ENCODE peak calls at places on chromosome 11, in ten cellular contexts. R is SK-N-SH, L is right atrium auricular region, E is fibroblast of lung, H is fibroblast of the aortic adventitia, K is left ventricle myocardium inferior, F is kidney, A is psoas muscle, S is heart right ventricle, U is lower lobe of right lung. I is an unnamed sample.

GRCh38 chr11:37861671-37862070 is 1263.6 kb upstream of the RAG2 start:
- DNase-seq in E (no peak), F (no peak), U (no peak), S (no peak), A (no peak), K (no peak), L (no peak), R (no peak), H (no peak), I (no peak)

GRCh38 chr11:15976433-15977045 is 379.8 kb downstream of the SOX6 start:
- DNase-seq in U (no peak), R (no peak), L (no peak), S (no peak), H (peak; percentile 92), F (no peak), E (peak; percentile 80), K (no peak), A (no peak), I (no peak)

GRCh38 chr11:88683024-88683423 is 345.5 kb upstream of the CTSC start:
- DNase-seq in F (no peak), R (no peak), U (no peak), L (no peak), K (no peak), S (no peak), A (no peak), H (no peak), E (no peak), I (no peak)

GRCh38 chr11:76658651-76659650 is 11.6 kb downstream of the LRRC32 start:
- DNase-seq in K (no peak), S (no peak), L (no peak), E (no peak), U (peak; percentile 40), R (no peak), F (peak; percentile 51), A (no peak), H (no peak), I (no peak)

GRCh38 chr11:113859665-113860064 is 15.7 kb downstream of the USP28 start:
- DNase-seq in L (no peak), F (no peak), K (no peak), U (no peak), E (no peak), H (no peak), A (no peak), S (no peak), R (no peak), I (no peak)

GRCh38 chr11:48006301-48006992 is 26.1 kb downstream of the PTPRJ start:
- DNase-seq in E (peak; percentile 82), K (no peak), A (no peak), L (no peak), H (peak; percentile 85), S (no peak), U (no peak), F (no peak), R (no peak), I (peak; percentile 63)

GRCh38 chr11:122197055-122197987 is 81.3 kb upstream of the BLID start:
- DNase-seq in K (no peak), U (no peak), E (peak; percentile 100), L (peak; percentile 87), S (no peak), H (peak; percentile 97), A (no peak), R (no peak), F (no peak), I (no peak)

GRCh38 chr11:68524213-68524612 is 63.7 kb downstream of the PPP6R3 start:
- DNase-seq in S (no peak), H (no peak), L (no peak), E (no peak), U (no peak), F (no peak), K (no peak), R (peak; percentile 21), A (no peak), I (no peak)

GRCh38 chr11:77278595-77279506 is 22.6 kb downstream of the GDPD4 start:
- DNase-seq in U (no peak), L (no peak), S (no peak), K (no peak), A (no peak), F (no peak), E (peak; percentile 58), R (no peak), H (peak; percentile 30), I (no peak)

GRCh38 chr11:23502821-23503220 is 642.5 kb upstream of the CCDC179 start:
- DNase-seq in K (no peak), U (no peak), F (no peak), R (no peak), S (no peak), L (no peak), A (no peak), E (peak; percentile 57), H (no peak), I (no peak)

GRCh38 chr11:60987577-60988277 is 16.2 kb downstream of the CD6 start:
- DNase-seq in L (no peak), A (no peak), U (no peak), S (no peak), E (no peak), F (no peak), K (no peak), H (no peak), R (no peak), I (no peak)

GRCh38 chr11:27812341-27812740 is 112.1 kb upstream of the BDNF start:
- DNase-seq in S (no peak), A (no peak), H (peak; percentile 11), K (no peak), L (no peak), U (no peak), F (no peak), R (no peak), E (peak; percentile 18), I (no peak)

GRCh38 chr11:43517518-43517917 is 158.8 kb downstream of the TTC17 start:
- DNase-seq in U (no peak), E (peak; percentile 33), K (no peak), S (no peak), A (no peak), F (no peak), R (no peak), H (no peak), L (no peak), I (no peak)

GRCh38 chr11:118061401-118062125 is 15.3 kb upstream of the TMPRSS4 start:
- DNase-seq in R (no peak), U (no peak), E (no peak), S (no peak), A (no peak), K (no peak), F (no peak), H (no peak), L (no peak), I (no peak)

GRCh38 chr11:66311965-66312548 is 4.8 kb downstream of the CD248 start:
- DNase-seq in K (peak; percentile 93), E (peak; percentile 92), A (peak; percentile 94), F (peak; percentile 97), U (peak; percentile 96), S (peak; percentile 92), R (peak; percentile 88), H (peak; percentile 93), L (peak; percentile 92), I (peak; percentile 86)
- H3K4me3 ChIP-seq in K (peak overlapping the region; percentile 73), E (peak overlapping the region; percentile 13), A (peak overlapping the region; percentile 69), F (peak overlapping the region; percentile 82), U (peak overlapping the region; percentile 59), S (peak overlapping the region; percentile 54), R (peak overlapping the region; percentile 59), H (peak overlapping the region; percentile 69), L (peak overlapping the region; percentile 40), I (peak overlapping the region; percentile 55)

GRCh38 chr11:17770917-17771316 is 36.3 kb downstream of the KCNC1 start:
- DNase-seq in R (no peak), S (no peak), A (no peak), F (no peak), L (no peak), H (peak; percentile 26), K (no peak), E (no peak), U (no peak), I (no peak)

GRCh38 chr11:17771415-17771814 is 36.8 kb downstream of the KCNC1 start:
- DNase-seq in H (no peak), S (no peak), U (no peak), E (no peak), K (no peak), A (peak; percentile 26), F (peak; percentile 35), L (no peak), R (no peak), I (no peak)

GRCh38 chr11:17768547-17768946 is 34.0 kb downstream of the KCNC1 start:
- DNase-seq in A (peak; percentile 34), F (peak; percentile 32), E (no peak), S (no peak), R (no peak), L (no peak), K (no peak), H (no peak), U (no peak), I (no peak)

GRCh38 chr11:17769218-17769617 is 34.6 kb downstream of the KCNC1 start:
- DNase-seq in H (no peak), R (no peak), U (no peak), K (no peak), L (no peak), F (no peak), E (no peak), A (no peak), S (no peak), I (no peak)

GRCh38 chr11:17770048-17770652 is 35.6 kb downstream of the KCNC1 start:
- DNase-seq in U (no peak), S (no peak), F (peak; percentile 63), K (no peak), H (no peak), R (peak; percentile 52), A (peak; percentile 55), E (no peak), L (no peak), I (no peak)
- TF ChIP-seq CTCF in U (no peak), S (no peak), F (no peak), K (no peak), H (no peak), R (peak; percentile 28), A (peak; percentile 9), E (no peak), L (peak; percentile 37), I (peak; percentile 53)

GRCh38 chr11:120134106-120134930 is 3.6 kb downstream of the TRIM29 start:
- DNase-seq in U (peak; percentile 20), F (no peak), A (no peak), H (no peak), S (no peak), E (no peak), R (peak; percentile 5), L (no peak), K (peak; percentile 6), I (no peak)
- H3K4me3 ChIP-seq in U (no peak overlapping the region), F (no peak overlapping the region), A (no peak overlapping the region), H (no peak overlapping the region), S (no peak overlapping the region), E (no peak overlapping the region), R (no peak overlapping the region), L (no peak overlapping the region), K (no peak overlapping the region), I (no peak overlapping the region)

GRCh38 chr11:104905271-104905670 is 7.0 kb upstream of the CASP12 start:
- DNase-seq in U (no peak), E (no peak), L (no peak), F (no peak), H (no peak), R (no peak), S (no peak), A (no peak), K (no peak), I (no peak)
- TF ChIP-seq CTCF in U (no peak), E (peak; percentile 6), L (no peak), F (no peak), H (no peak), R (peak; percentile 19), S (no peak), A (no peak), K (no peak), I (no peak)

I was measured in GM12864.